ENCODE peak calls at places on chromosomes 6 and 20, in seven cellular contexts. W, Q, X, F, G, T and C are unnamed samples.

GRCh38 chr6:146915671-146916127 is 288.5 kb upstream of the STXBP5 start:
- DNase-seq in T (no peak), G (no peak), Q (no peak), X (no peak), F (no peak), W (peak), C (no peak)

GRCh38 chr20:58900292-58900931 is 47.9 kb downstream of the GNAS start:
- DNase-seq in X (no peak), F (no peak), Q (no peak), W (no peak), G (no peak), T (no peak), C (no peak)

GRCh38 chr20:25325073-25325472 is 65.6 kb downstream of the ABHD12 start:
- DNase-seq in T (no peak), X (no peak), G (no peak), Q (no peak), F (peak), W (no peak), C (no peak)

GRCh38 chr6:20604159-20604558 is 69.9 kb downstream of the CDKAL1 start:
- DNase-seq in F (no peak), Q (no peak), W (no peak), T (no peak), X (no peak), G (no peak), C (no peak)

GRCh38 chr20:62892348-62893304 is 31.0 kb upstream of the TCFL5 start:
- DNase-seq in X (no peak), G (no peak), F (peak), Q (no peak), T (no peak), W (no peak), C (no peak)

GRCh38 chr6:169292340-169293124 is 38.9 kb upstream of the THBS2 start:
- DNase-seq in W (peak), F (no peak), X (no peak), Q (peak), T (peak), G (no peak), C (no peak)

GRCh38 chr6:1670711-1671462 is 61.2 kb downstream of the FOXC1 start:
- DNase-seq in F (no peak), X (no peak), Q (no peak), G (no peak), W (peak), T (no peak), C (peak)

GRCh38 chr6:24445704-24446103 is 43.0 kb downstream of the MRS2 start:
- DNase-seq in G (no peak), Q (no peak), F (peak), X (no peak), T (no peak), W (no peak), C (no peak)

GRCh38 chr6:126905917-126906316 is 212.6 kb upstream of the RSPO3 start:
- DNase-seq in G (no peak), F (no peak), T (no peak), Q (no peak), X (no peak), W (no peak), C (no peak)

GRCh38 chr20:57476073-57476526 is 48.8 kb downstream of the CTCFL start:
- DNase-seq in Q (no peak), X (peak), T (no peak), F (peak), G (peak), W (no peak), C (peak)

GRCh38 chr6:21771626-21772320 is 178.2 kb downstream of the SOX4 start:
- DNase-seq in W (peak), T (no peak), X (no peak), F (no peak), Q (no peak), G (no peak), C (no peak)

GRCh38 chr6:108742041-108742440 is 106.2 kb upstream of the ARMC2 start:
- DNase-seq in W (no peak), X (no peak), T (no peak), G (no peak), F (peak), Q (no peak), C (no peak)

GRCh38 chr6:135637701-135638100 is 140.2 kb upstream of the AHI1 start:
- DNase-seq in W (no peak), T (no peak), Q (no peak), F (no peak), G (no peak), X (no peak), C (no peak)

GRCh38 chr6:111583986-111584385 is 21.7 kb downstream of the TRAF3IP2 start:
- DNase-seq in W (no peak), F (no peak), T (no peak), G (no peak), Q (no peak), X (no peak), C (no peak)

GRCh38 chr6:101544286-101544685 is 150.8 kb downstream of the GRIK2 start:
- DNase-seq in T (no peak), Q (no peak), F (no peak), W (peak), X (no peak), G (no peak), C (no peak)

GRCh38 chr6:110629153-110629552 is 152.7 kb upstream of the SLC22A16 start:
- DNase-seq in X (no peak), Q (no peak), T (no peak), G (no peak), W (no peak), F (no peak), C (no peak)

GRCh38 chr20:1874534-1875168 is 20.6 kb upstream of the SIRPA start:
- DNase-seq in W (peak), F (no peak), G (no peak), X (no peak), T (no peak), Q (no peak), C (no peak)

GRCh38 chr6:142222022-142222421 is 75.0 kb downstream of the VTA1 start:
- DNase-seq in Q (no peak), G (no peak), W (no peak), F (no peak), X (no peak), T (no peak), C (no peak)

GRCh38 chr6:47722178-47722577 is 23.8 kb downstream of the ADGRF4 start:
- DNase-seq in T (no peak), G (no peak), F (no peak), W (peak), X (peak), Q (no peak), C (no peak)

GRCh38 chr6:89669002-89669401 is 30.5 kb upstream of the LYRM2 start:
- DNase-seq in T (no peak), G (no peak), X (no peak), Q (no peak), W (peak), F (no peak), C (no peak)

GRCh38 chr20:41232971-41233926 is 84.3 kb downstream of the ZHX3 start:
- DNase-seq in Q (no peak), W (peak), G (no peak), T (no peak), X (no peak), F (no peak), C (no peak)

GRCh38 chr20:64110411-64111068 is 3.2 kb upstream of the NPBWR2 start:
- DNase-seq in T (no peak), F (peak), G (no peak), Q (no peak), X (no peak), W (no peak), C (no peak)

GRCh38 chr6:38080889-38081288 is 261.4 kb downstream of the ZFAND3 start:
- DNase-seq in Q (no peak), X (no peak), T (no peak), G (no peak), W (peak), F (no peak), C (no peak)

GRCh38 chr6:84103029-84103428 is 69.5 kb downstream of the MRAP2 start:
- DNase-seq in T (no peak), G (no peak), Q (no peak), W (peak), F (no peak), X (no peak), C (no peak)

GRCh38 chr6:125432968-125433367 is 131.2 kb upstream of the HDDC2 start:
- DNase-seq in W (no peak), Q (no peak), F (no peak), T (no peak), G (no peak), X (no peak), C (no peak)

GRCh38 chr20:60695223-60695622 is 556.8 kb upstream of the CDH4 start:
- DNase-seq in T (peak), Q (no peak), W (peak), F (no peak), X (no peak), G (no peak), C (no peak)

GRCh38 chr6:139498715-139499114 is 124.3 kb upstream of the CITED2 start:
- DNase-seq in F (no peak), W (no peak), T (no peak), X (no peak), G (no peak), Q (no peak), C (no peak)

GRCh38 chr6:149686230-149686629 is 31.7 kb downstream of the LATS1 start:
- DNase-seq in G (no peak), F (no peak), W (no peak), X (no peak), T (no peak), Q (no peak), C (no peak)

GRCh38 chr6:110475255-110475654 is 1.2 kb downstream of the SLC22A16 start:
- DNase-seq in G (no peak), Q (no peak), W (no peak), T (no peak), X (no peak), F (no peak), C (no peak)

GRCh38 chr20:59742351-59743095 is 138.2 kb downstream of the PHACTR3 start:
- DNase-seq in F (no peak), W (no peak), G (no peak), X (no peak), Q (no peak), T (no peak), C (no peak)

GRCh38 chr6:105851586-105851985 is 234.6 kb upstream of the PRDM1 start:
- DNase-seq in T (no peak), X (no peak), W (no peak), G (no peak), Q (no peak), F (no peak), C (no peak)

GRCh38 chr6:117344444-117345291 is 79.3 kb downstream of the VGLL2 start:
- DNase-seq in X (no peak), T (peak), Q (no peak), F (no peak), W (no peak), G (no peak), C (no peak)

GRCh38 chr6:144213293-144213692 is 63.0 kb downstream of the STX11 start:
- DNase-seq in X (no peak), T (no peak), Q (no peak), F (no peak), G (no peak), W (no peak), C (no peak)

GRCh38 chr6:13120483-13121482 is 207.6 kb downstream of the TBC1D7 start:
- DNase-seq in G (no peak), F (peak), W (no peak), X (no peak), T (no peak), Q (no peak), C (no peak)

GRCh38 chr20:37764333-37764935 is 70.6 kb downstream of the CTNNBL1 start:
- DNase-seq in W (no peak), G (no peak), X (no peak), F (no peak), Q (no peak), T (no peak), C (no peak)

GRCh38 chr6:84809504-84809903 is 45.1 kb upstream of the TBX18 start:
- DNase-seq in F (no peak), T (no peak), X (no peak), W (no peak), Q (no peak), G (no peak), C (no peak)

GRCh38 chr6:147528511-147529145 is 20.1 kb downstream of the SAMD5 start:
- DNase-seq in F (no peak), G (peak), X (no peak), T (no peak), W (no peak), Q (no peak), C (no peak)

GRCh38 chr20:19566226-19566960 is 191.7 kb upstream of the RIN2 start:
- DNase-seq in Q (no peak), F (no peak), X (no peak), T (no peak), G (no peak), W (peak), C (no peak)

GRCh38 chr6:167046861-167047495 is 47.8 kb downstream of the CEP43 start:
- DNase-seq in G (no peak), T (no peak), W (no peak), Q (no peak), X (peak), F (no peak), C (no peak)
- TF ChIP-seq CTCF in G (no peak), T (no peak), W (no peak), Q (no peak), X (peak), F (peak), C (no peak)

GRCh38 chr6:56535626-56536025 is 107.1 kb downstream of the DST start:
- DNase-seq in Q (no peak), G (no peak), W (no peak), T (no peak), X (no peak), F (no peak), C (no peak)

GRCh38 chr6:56529594-56530191 is 113.0 kb downstream of the DST start:
- DNase-seq in Q (no peak), W (peak), T (no peak), F (no peak), X (no peak), G (no peak), C (no peak)

GRCh38 chr6:56531839-56532595 is 110.7 kb downstream of the DST start:
- DNase-seq in F (no peak), T (no peak), W (no peak), G (no peak), Q (no peak), X (no peak), C (no peak)

GRCh38 chr6:56534680-56535419 is 107.8 kb downstream of the DST start:
- DNase-seq in X (no peak), Q (no peak), T (no peak), G (no peak), W (no peak), F (peak), C (no peak)

GRCh38 chr6:56532766-56533551 is 109.7 kb downstream of the DST start:
- DNase-seq in F (no peak), Q (no peak), G (no peak), T (no peak), W (no peak), X (peak), C (no peak)
- H3K4me3 ChIP-seq in F (no peak), Q (no peak), G (no peak), T (no peak), W (no peak), X (no peak), C (no peak)

GRCh38 chr6:2760882-2761842 is 4.0 kb upstream of the WRNIP1 start:
- DNase-seq in G (no peak), T (no peak), Q (no peak), W (no peak), X (no peak), F (no peak), C (no peak)
- TF ChIP-seq CTCF in G (peak), T (peak), Q (no peak), W (peak), X (peak), F (peak), C (peak)

GRCh38 chr6:25899123-25899522 is 25.1 kb upstream of the SLC17A3 start:
- DNase-seq in W (no peak), Q (no peak), T (no peak), X (no peak), F (no peak), G (no peak), C (no peak)
- H3K4me3 ChIP-seq in W (no peak), Q (no peak), T (no peak), X (no peak), F (no peak), G (no peak), C (no peak)

GRCh38 chr6:43911354-43911624 is 141.3 kb downstream of the VEGFA start:
- DNase-seq in T (no peak), F (no peak), X (no peak), W (no peak), G (no peak), Q (no peak), C (no peak)
- TF ChIP-seq CTCF in T (no peak), F (no peak), X (no peak), W (no peak), G (no peak), Q (no peak), C (no peak)

GRCh38 chr20:4813076-4813838 is 91.5 kb downstream of the PRND start:
- DNase-seq in G (no peak), Q (peak), X (peak), W (no peak), T (no peak), F (no peak), C (no peak)

GRCh38 chr20:4814696-4815252 is 93.1 kb downstream of the PRND start:
- DNase-seq in G (peak), X (peak), F (no peak), Q (no peak), W (no peak), T (no peak), C (no peak)

GRCh38 chr20:4812641-4813075 is 90.9 kb downstream of the PRND start:
- DNase-seq in W (no peak), X (no peak), Q (no peak), T (no peak), F (no peak), G (no peak), C (no peak)

GRCh38 chr20:4815618-4816017 is 93.9 kb downstream of the PRND start:
- DNase-seq in F (no peak), T (no peak), Q (no peak), G (no peak), X (peak), W (no peak), C (no peak)

GRCh38 chr20:4813839-4814695 is 92.4 kb downstream of the PRND start:
- DNase-seq in X (no peak), G (peak), W (no peak), T (no peak), F (peak), Q (no peak), C (peak)
- H3K4me3 ChIP-seq in X (peak), G (peak), W (no peak), T (no peak), F (no peak), Q (no peak), C (peak)

GRCh38 chr6:27565839-27566779 is 93.2 kb upstream of the ZNF184 start:
- DNase-seq in W (peak), G (no peak), Q (no peak), F (peak), X (peak), T (no peak), C (no peak)
- TF ChIP-seq CTCF in W (no peak), G (no peak), Q (no peak), F (peak), X (no peak), T (no peak), C (peak)

GRCh38 chr20:184288-184687 is 5.2 kb downstream of the DEFB128 start:
- DNase-seq in G (no peak), F (no peak), W (no peak), X (no peak), Q (no peak), T (no peak), C (no peak)

GRCh38 chr20:187733-188132 is 1.8 kb downstream of the DEFB128 start:
- DNase-seq in Q (no peak), W (no peak), F (no peak), T (no peak), G (no peak), X (no peak), C (no peak)

GRCh38 chr20:189611-190010 is at the start of gene DEFB128:
- DNase-seq in G (no peak), Q (no peak), F (no peak), X (no peak), T (no peak), W (no peak), C (no peak)
- H3K4me3 ChIP-seq in G (no peak), Q (no peak), F (no peak), X (no peak), T (no peak), W (no peak), C (no peak)